ENCODE peak calls at places on chromosomes 16 and 17, in four cellular contexts. O is HepG2, N is H9, M is SK-N-SH. G is an unnamed sample. For H3K79me2, the result is how much of the 10 kb centered on the place peaks cover.

GRCh38 chr16:84675423-84675822 is 24.4 kb upstream of the USP10 start:
- DNase-seq in O (no peak), N (no peak), M (no peak), G (no peak)

GRCh38 chr16:87173294-87173883 is 143.8 kb downstream of the C16orf95 start:
- DNase-seq in O (no peak), M (no peak), N (no peak), G (no peak)

GRCh38 chr16:81841709-81842108 is 62.6 kb downstream of the PLCG2 start:
- DNase-seq in O (no peak), N (no peak), M (no peak), G (no peak)

GRCh38 chr16:9136596-9136995 is 45.2 kb downstream of the HAPSTR1 start:
- DNase-seq in O (no peak), N (no peak), M (no peak), G (no peak)

GRCh38 chr16:22425847-22426246 is 51.4 kb upstream of the CDR2 start:
- DNase-seq in N (peak), M (no peak), O (no peak), G (no peak)

GRCh38 chr16:74465281-74465680 is 44.0 kb upstream of the CLEC18B start:
- DNase-seq in N (no peak), O (no peak), M (no peak), G (no peak)

GRCh38 chr17:34389343-34389742 is 26.3 kb upstream of the CCL1 start:
- DNase-seq in N (peak), M (no peak), O (no peak), G (no peak)

GRCh38 chr16:31093132-31093703 is 1.4 kb downstream of the VKORC1 start:
- DNase-seq in N (peak), M (peak), O (peak), G (peak)

GRCh38 chr17:17824780-17825614 is 11.8 kb downstream of the SREBF1 start:
- DNase-seq in O (no peak), M (no peak), N (peak), G (no peak)

GRCh38 chr16:31092330-31092729 is 2.3 kb downstream of the VKORC1 start:
- DNase-seq in O (no peak), N (no peak), M (no peak), G (peak)

GRCh38 chr16:78584991-78585390 is 485.5 kb downstream of the WWOX start:
- DNase-seq in M (no peak), O (no peak), N (no peak), G (no peak)

GRCh38 chr16:58551496-58551895 is 36.2 kb downstream of the SETD6 start:
- DNase-seq in N (no peak), M (no peak), O (no peak), G (no peak)

GRCh38 chr16:55821210-55821609 is 11.7 kb downstream of the CES1 start:
- DNase-seq in N (no peak), M (no peak), O (no peak), G (no peak)

GRCh38 chr16:67531247-67531646 is 2.6 kb downstream of the RIPOR1 start:
- DNase-seq in O (no peak), N (no peak), M (no peak), G (no peak)

GRCh38 chr16:67537270-67537635 is 8.6 kb downstream of the RIPOR1 start:
- DNase-seq in O (no peak), M (peak), N (peak), G (peak)

GRCh38 chr16:67533024-67533560 is 4.5 kb downstream of the RIPOR1 start:
- DNase-seq in N (no peak), M (peak), O (no peak), G (no peak)

GRCh38 chr16:67535201-67535600 is 6.6 kb downstream of the RIPOR1 start:
- DNase-seq in N (no peak), O (no peak), M (no peak), G (no peak)

DNA sequence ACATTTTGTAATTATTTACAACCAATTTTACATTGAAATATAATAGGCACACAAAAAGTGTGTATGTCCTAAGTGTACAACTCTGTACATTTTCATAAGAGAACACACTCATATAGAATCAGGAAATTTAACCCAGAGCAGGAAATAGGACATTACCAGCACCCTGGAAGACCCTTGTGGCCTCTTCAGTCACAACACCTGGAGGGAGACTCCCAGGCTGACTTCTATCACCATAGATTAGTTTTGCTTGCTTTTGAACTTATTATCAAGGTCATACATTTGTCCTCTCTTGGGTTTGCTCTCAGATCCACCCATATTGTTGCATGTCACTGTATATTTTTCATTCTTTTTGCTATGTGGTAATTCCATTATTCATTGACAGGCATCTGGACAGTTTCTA is 5.8 kb downstream of the RIPOR1 start:
- DNase-seq in O (no peak), M (peak), N (no peak), G (no peak)
- H3K79me2 ChIP-seq in O (under half), M (half or more), N (under half), G (under half)

DNA sequence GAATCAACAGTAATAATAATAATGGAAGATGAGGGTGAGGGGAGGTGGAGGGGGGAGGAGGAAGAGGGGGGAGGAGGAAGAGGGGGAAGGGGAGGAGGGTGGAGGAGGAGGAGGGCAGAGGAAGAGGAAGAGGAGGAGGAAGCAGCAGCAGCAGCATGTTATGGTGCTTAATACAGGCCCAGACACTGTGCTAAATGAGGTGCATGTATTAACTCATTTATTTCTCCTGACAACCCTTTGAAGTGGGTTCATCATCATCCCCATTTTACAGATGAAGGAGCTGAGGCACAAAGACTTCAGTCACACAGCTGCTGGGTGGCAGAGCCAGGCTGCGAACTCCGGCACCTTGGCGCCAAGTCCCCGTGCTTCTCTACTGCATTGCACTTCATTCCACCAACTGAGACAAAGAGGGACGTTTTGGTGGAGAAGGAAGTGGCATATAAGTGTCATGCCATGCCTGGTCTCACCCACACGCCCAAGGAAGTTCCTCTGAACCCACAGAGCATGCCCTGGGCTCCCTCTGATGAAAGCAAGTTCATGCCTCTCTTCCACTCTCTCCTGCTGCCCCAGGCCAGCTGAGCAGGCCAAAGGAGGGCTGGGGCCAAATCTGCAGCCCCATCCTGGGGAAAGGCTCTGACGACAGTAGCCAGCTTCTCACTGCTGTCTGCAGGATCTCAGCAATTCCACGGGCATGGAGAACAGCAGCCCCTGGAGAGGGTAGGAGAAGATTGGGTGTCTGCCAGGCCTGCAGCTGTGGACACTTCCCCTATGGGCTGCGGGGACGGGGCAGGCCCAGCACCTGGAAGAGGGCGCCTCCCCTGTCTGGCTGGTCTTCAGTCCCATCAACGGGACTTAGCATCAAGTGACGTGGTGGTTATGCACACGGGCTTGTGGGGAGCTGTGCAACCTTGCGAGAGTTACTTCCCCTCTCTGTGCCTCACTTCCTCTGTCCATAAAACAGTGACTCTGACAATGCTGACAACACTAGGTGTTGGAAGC is 21.8 kb downstream of the XYLT1 start:
- DNase-seq in O (no peak), M (peak), N (no peak), G (no peak)
- H3K79me2 ChIP-seq in O (under half), M (half or more), N (under half), G (under half)

DNA sequence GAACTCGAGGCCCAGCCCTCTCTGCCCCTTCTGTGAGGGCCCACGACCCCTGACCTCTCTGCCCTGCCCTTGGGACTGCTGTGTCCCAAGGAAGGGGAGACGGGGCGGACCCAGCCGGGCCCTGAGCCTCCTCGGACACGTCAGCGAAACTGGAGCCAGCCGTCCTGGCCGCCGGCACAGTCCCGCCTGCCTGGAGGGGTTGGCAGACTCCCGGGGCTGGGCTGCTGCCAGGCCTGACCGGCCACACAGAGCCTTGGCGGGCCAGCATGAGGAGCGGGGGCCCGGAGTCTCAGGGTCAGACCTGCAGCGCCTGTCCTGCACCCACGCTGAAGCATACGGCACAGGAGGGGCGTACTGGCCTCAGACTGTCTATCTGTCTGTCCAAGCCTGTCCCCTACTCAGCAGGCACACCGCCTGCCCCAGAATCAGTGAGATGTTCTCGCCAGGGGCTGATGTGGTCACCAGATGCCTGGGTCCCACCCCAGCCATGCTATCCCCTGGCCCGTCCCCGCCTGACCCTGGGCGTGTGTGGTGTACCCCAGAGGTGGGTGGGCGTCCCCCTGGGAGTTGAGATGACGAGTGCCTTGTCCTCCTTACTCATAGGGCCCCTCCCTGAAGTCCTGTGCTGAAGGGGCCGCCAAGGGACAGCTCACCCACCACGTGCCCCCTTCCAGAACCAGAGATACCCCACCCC is 4.6 kb downstream of the VASN start:
- DNase-seq in O (no peak), M (peak), N (no peak), G (peak)
- H3K79me2 ChIP-seq in O (half or more), M (half or more), N (under half), G (half or more)

DNA sequence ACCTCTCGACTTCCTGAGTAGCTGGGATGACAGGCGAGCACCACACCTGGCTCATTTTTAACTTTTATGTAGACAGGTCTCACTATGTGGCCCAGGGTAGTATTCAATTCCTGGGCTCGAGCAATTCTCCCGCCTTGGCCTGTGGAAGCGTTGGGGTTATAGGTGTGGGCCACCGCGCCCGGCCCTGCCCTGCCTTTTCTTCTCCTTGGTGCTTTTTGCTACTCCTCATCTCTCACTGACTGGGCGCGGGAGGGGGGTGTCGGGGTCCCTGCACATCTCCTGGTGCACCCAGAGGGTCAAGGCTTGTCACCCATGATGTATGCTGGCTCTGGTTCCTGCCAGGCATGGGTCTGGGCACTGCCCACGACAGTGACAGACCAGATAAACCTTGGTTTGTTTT is 2.9 kb downstream of the MCRIP2 start:
- DNase-seq in M (no peak), O (no peak), N (no peak), G (no peak)
- H3K79me2 ChIP-seq in M (under half), O (under half), N (under half), G (half or more)

GRCh38 chr16:89881368-89881730 is 8.0 kb downstream of the TCF25 start:
- DNase-seq in O (no peak), N (no peak), M (no peak), G (no peak)
- H3K79me2 ChIP-seq in O (half or more), N (under half), M (half or more), G (half or more)